ENCODE peak calls at places on chromosomes 4 and X, in five cellular contexts. One of them, this sample, is unnamed.

GRCh38 chrX:101357166-101357795 is 8.7 kb upstream of the TIMM8A start:
- DNase-seq in heart right ventricle: no peak
- DNase-seq in foreskin keratinocyte: no peak
- DNase-seq in aorta: no peak
- DNase-seq in HL-60: no peak
- DNase-seq in this sample: no peak

GRCh38 chrX:116272881-116273280 is 102.3 kb downstream of the AGTR2 start:
- DNase-seq in heart right ventricle: no peak
- DNase-seq in foreskin keratinocyte: no peak
- DNase-seq in aorta: no peak
- DNase-seq in HL-60: no peak
- DNase-seq in this sample: peak; percentile 2

GRCh38 chr4:13093170-13093569 is 391.0 kb downstream of the RAB28 start:
- DNase-seq in heart right ventricle: no peak
- DNase-seq in foreskin keratinocyte: no peak
- DNase-seq in aorta: no peak
- DNase-seq in HL-60: no peak
- DNase-seq in this sample: no peak

GRCh38 chrX:150184487-150184886 is 178.6 kb upstream of the MAMLD1 start:
- DNase-seq in heart right ventricle: no peak
- DNase-seq in foreskin keratinocyte: no peak
- DNase-seq in aorta: no peak
- DNase-seq in HL-60: no peak
- DNase-seq in this sample: no peak

GRCh38 chr4:43148481-43148880 is 256.0 kb downstream of the GRXCR1 start:
- DNase-seq in heart right ventricle: no peak
- DNase-seq in foreskin keratinocyte: no peak
- DNase-seq in aorta: no peak
- DNase-seq in HL-60: no peak
- DNase-seq in this sample: no peak

GRCh38 chr4:187075514-187075913 is 351.9 kb upstream of the FAT1 start:
- DNase-seq in heart right ventricle: no peak
- DNase-seq in foreskin keratinocyte: no peak
- DNase-seq in aorta: no peak
- DNase-seq in HL-60: no peak
- DNase-seq in this sample: no peak

GRCh38 chrX:71128915-71129765 is 10.7 kb downstream of the MED12 start:
- DNase-seq in heart right ventricle: peak; percentile 56
- DNase-seq in foreskin keratinocyte: peak; percentile 15
- DNase-seq in aorta: peak; percentile 87
- DNase-seq in HL-60: peak; percentile 31
- DNase-seq in this sample: no peak

GRCh38 chr4:182918044-182918607 is 940 bp upstream of the DCTD start:
- DNase-seq in heart right ventricle: no peak
- DNase-seq in foreskin keratinocyte: no peak
- DNase-seq in aorta: no peak
- DNase-seq in HL-60: no peak
- DNase-seq in this sample: no peak

GRCh38 chr4:74619931-74620702 is 174.2 kb downstream of the BTC start:
- DNase-seq in heart right ventricle: no peak
- DNase-seq in foreskin keratinocyte: no peak
- DNase-seq in aorta: no peak
- DNase-seq in HL-60: no peak
- DNase-seq in this sample: no peak

GRCh38 chrX:45806410-45807121 is 605.9 kb upstream of the DIPK2B start:
- DNase-seq in heart right ventricle: no peak
- DNase-seq in foreskin keratinocyte: peak; percentile 31
- DNase-seq in aorta: no peak
- DNase-seq in HL-60: no peak
- DNase-seq in this sample: no peak

GRCh38 chr4:60241886-60242285 is 958.2 kb upstream of the ADGRL3 start:
- DNase-seq in heart right ventricle: no peak
- DNase-seq in foreskin keratinocyte: no peak
- DNase-seq in aorta: no peak
- DNase-seq in HL-60: no peak
- DNase-seq in this sample: no peak

GRCh38 chrX:100658936-100659335 is 14.9 kb downstream of the SRPX2 start:
- DNase-seq in heart right ventricle: no peak
- DNase-seq in foreskin keratinocyte: no peak
- DNase-seq in aorta: no peak
- DNase-seq in HL-60: no peak
- DNase-seq in this sample: no peak

GRCh38 chr4:29653221-29653620 is 1066.9 kb upstream of the PCDH7 start:
- DNase-seq in heart right ventricle: no peak
- DNase-seq in foreskin keratinocyte: no peak
- DNase-seq in aorta: no peak
- DNase-seq in HL-60: no peak
- DNase-seq in this sample: no peak

GRCh38 chrX:11944486-11944885 is 186.4 kb downstream of the MSL3 start:
- DNase-seq in heart right ventricle: no peak
- DNase-seq in foreskin keratinocyte: peak; percentile 51
- DNase-seq in aorta: no peak
- DNase-seq in HL-60: no peak
- DNase-seq in this sample: no peak

GRCh38 chr4:168634276-168634802 is 137.5 kb downstream of the PALLD start:
- DNase-seq in heart right ventricle: no peak
- DNase-seq in foreskin keratinocyte: peak; percentile 80
- DNase-seq in aorta: no peak
- DNase-seq in HL-60: no peak
- DNase-seq in this sample: no peak

GRCh38 chr4:28784188-28784587 is 1923.5 kb downstream of the STIM2 start:
- DNase-seq in heart right ventricle: no peak
- DNase-seq in foreskin keratinocyte: no peak
- DNase-seq in aorta: no peak
- DNase-seq in HL-60: no peak
- DNase-seq in this sample: no peak

GRCh38 chr4:110195561-110196205 is 2.7 kb downstream of the ELOVL6 start:
- DNase-seq in heart right ventricle: no peak
- DNase-seq in foreskin keratinocyte: peak; percentile 88
- DNase-seq in aorta: no peak
- DNase-seq in HL-60: no peak
- DNase-seq in this sample: no peak

GRCh38 chrX:40108959-40109287 is 11.2 kb upstream of the BCOR start:
- DNase-seq in heart right ventricle: peak; percentile 84
- DNase-seq in foreskin keratinocyte: peak; percentile 63
- DNase-seq in aorta: peak; percentile 95
- DNase-seq in HL-60: no peak
- DNase-seq in this sample: no peak

DNA sequence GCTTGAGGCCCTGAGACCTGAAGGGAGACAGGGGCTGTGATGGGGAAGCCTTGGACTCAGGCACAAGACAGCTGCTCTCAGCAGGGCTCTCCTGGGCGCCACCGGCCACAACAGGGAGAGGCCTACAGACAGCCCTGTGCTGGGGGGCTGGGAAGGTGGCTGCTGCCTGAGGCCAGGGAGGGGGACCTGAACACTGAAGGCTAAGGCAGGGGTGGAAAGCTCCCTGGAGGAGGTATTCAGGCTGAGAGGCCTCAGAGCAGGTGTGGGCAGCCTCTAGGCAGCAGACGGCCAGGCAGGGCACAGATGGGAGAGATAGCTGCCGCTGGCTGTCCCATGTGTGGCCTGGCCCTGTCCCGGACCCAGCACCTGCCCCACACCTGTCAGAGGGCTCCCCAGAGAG is 33.0 kb downstream of the TACC3 start:
- DNase-seq in heart right ventricle: no peak
- DNase-seq in foreskin keratinocyte: no peak
- DNase-seq in aorta: no peak
- DNase-seq in HL-60: no peak
- DNase-seq in this sample: no peak
- H3K27ac ChIP-seq in heart right ventricle: no peak overlapping the region
- H3K27ac ChIP-seq in foreskin keratinocyte: no peak overlapping the region
- H3K27ac ChIP-seq in aorta: no peak overlapping the region
- H3K27ac ChIP-seq in HL-60: no peak overlapping the region
- H3K27ac ChIP-seq in this sample: no peak overlapping the region

GRCh38 chr4:54337007-54337406 is 107.9 kb downstream of the PDGFRA start:
- DNase-seq in heart right ventricle: no peak
- DNase-seq in foreskin keratinocyte: no peak
- DNase-seq in aorta: no peak
- DNase-seq in HL-60: no peak
- DNase-seq in this sample: no peak

GRCh38 chr4:54333657-54334056 is 104.6 kb downstream of the PDGFRA start:
- DNase-seq in heart right ventricle: no peak
- DNase-seq in foreskin keratinocyte: no peak
- DNase-seq in aorta: no peak
- DNase-seq in HL-60: no peak
- DNase-seq in this sample: no peak

GRCh38 chr4:54330896-54331295 is 101.8 kb downstream of the PDGFRA start:
- DNase-seq in heart right ventricle: no peak
- DNase-seq in foreskin keratinocyte: no peak
- DNase-seq in aorta: no peak
- DNase-seq in HL-60: no peak
- DNase-seq in this sample: no peak

GRCh38 chr4:54332577-54332976 is 103.5 kb downstream of the PDGFRA start:
- DNase-seq in heart right ventricle: no peak
- DNase-seq in foreskin keratinocyte: no peak
- DNase-seq in aorta: no peak
- DNase-seq in HL-60: no peak
- DNase-seq in this sample: no peak
- H3K27ac ChIP-seq in heart right ventricle: no peak overlapping the region
- H3K27ac ChIP-seq in foreskin keratinocyte: no peak overlapping the region
- H3K27ac ChIP-seq in aorta: no peak overlapping the region
- H3K27ac ChIP-seq in HL-60: no peak overlapping the region
- H3K27ac ChIP-seq in this sample: no peak overlapping the region

DNA sequence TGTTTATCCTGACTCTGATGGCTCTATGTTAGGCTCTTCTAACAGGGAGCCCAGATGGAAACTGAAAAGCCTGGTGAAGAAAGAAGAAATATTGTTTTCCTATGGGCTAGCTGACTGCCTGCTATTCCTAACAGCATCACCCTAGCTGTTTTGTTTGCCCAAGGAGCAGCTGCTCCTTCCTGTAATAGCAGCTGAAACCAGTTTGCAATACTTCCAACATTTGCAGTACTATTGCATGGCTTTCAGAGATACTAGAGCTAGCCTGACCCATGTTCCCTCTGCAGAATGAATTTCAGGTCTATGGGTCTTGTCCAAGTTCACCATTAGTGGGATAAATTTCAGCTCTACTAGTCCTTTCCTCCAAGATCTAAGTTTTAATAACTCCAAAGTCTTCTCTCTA is 495.2 kb downstream of the INPP4B start:
- DNase-seq in heart right ventricle: no peak
- DNase-seq in foreskin keratinocyte: no peak
- DNase-seq in aorta: no peak
- DNase-seq in HL-60: no peak
- DNase-seq in this sample: no peak
- H3K27ac ChIP-seq in heart right ventricle: no peak overlapping the region
- H3K27ac ChIP-seq in foreskin keratinocyte: no peak overlapping the region
- H3K27ac ChIP-seq in aorta: peak overlapping the region; percentile 33
- H3K27ac ChIP-seq in HL-60: no peak overlapping the region
- H3K27ac ChIP-seq in this sample: peak overlapping the region; percentile 63

GRCh38 chr4:41028392-41029076 is 185.8 kb downstream of the APBB2 start:
- DNase-seq in heart right ventricle: no peak
- DNase-seq in foreskin keratinocyte: no peak
- DNase-seq in aorta: no peak
- DNase-seq in HL-60: no peak
- DNase-seq in this sample: no peak
- H3K27ac ChIP-seq in heart right ventricle: peak overlapping the region; percentile 42
- H3K27ac ChIP-seq in foreskin keratinocyte: no peak overlapping the region
- H3K27ac ChIP-seq in aorta: peak overlapping the region; percentile 85
- H3K27ac ChIP-seq in HL-60: no peak overlapping the region
- H3K27ac ChIP-seq in this sample: no peak overlapping the region

DNA sequence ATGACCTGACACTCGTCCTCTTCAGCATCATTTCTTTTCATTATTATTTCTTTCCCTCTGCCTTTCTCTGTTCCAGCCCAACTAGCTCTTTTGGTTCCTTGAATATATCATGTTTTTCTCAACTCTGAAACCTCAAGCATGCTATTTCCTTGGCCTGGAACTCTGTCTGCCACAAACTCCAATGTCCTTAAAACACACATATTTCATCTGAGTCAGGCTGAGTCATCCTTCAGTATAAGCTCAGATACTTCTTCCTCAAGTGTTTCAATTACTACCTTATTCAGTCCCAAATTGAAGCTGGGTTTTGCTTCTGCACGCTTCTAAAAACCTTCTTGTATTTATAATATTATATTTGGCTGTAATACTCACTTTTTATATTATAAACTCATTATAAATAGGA is 424.2 kb downstream of the PDGFC start:
- DNase-seq in heart right ventricle: no peak
- DNase-seq in foreskin keratinocyte: peak; percentile 66
- DNase-seq in aorta: no peak
- DNase-seq in HL-60: no peak
- DNase-seq in this sample: no peak
- H3K27ac ChIP-seq in heart right ventricle: no peak overlapping the region
- H3K27ac ChIP-seq in foreskin keratinocyte: no peak overlapping the region
- H3K27ac ChIP-seq in aorta: no peak overlapping the region
- H3K27ac ChIP-seq in HL-60: no peak overlapping the region
- H3K27ac ChIP-seq in this sample: no peak overlapping the region

This sample was measured in epithelial cell of prostate.